ENCODE peak calls at places on chromosomes 11 and 22, in nine cellular contexts. N, G, K, C, Y, Z, M, S and L are unnamed samples.
A peak's percentile ranks its signal among the peaks of the same experiment; 100 is the strongest.

GRCh38 chr11:18056561-18057181 is 10.6 kb upstream of the TPH1 start:
- DNase-seq in Z (no peak), S (no peak), C (no peak), K (no peak), Y (no peak), M (no peak), G (no peak), N (no peak), L (no peak)

GRCh38 chr11:33195391-33196190 is 34.3 kb upstream of the CSTF3 start:
- DNase-seq in S (no peak), N (no peak), Y (peak; percentile 28), G (no peak), M (no peak), C (no peak), K (no peak), Z (no peak), L (no peak)

GRCh38 chr22:36351921-36352774 is 35.6 kb downstream of the MYH9 start:
- DNase-seq in Z (no peak), M (no peak), K (no peak), Y (peak; percentile 77), S (no peak), G (no peak), N (peak; percentile 69), C (no peak), L (no peak)

GRCh38 chr22:29079218-29079901 is 6.5 kb downstream of the KREMEN1 start:
- DNase-seq in C (no peak), M (peak; percentile 59), Y (no peak), Z (peak; percentile 95), G (no peak), K (no peak), N (peak; percentile 49), S (no peak), L (no peak)

GRCh38 chr11:27926981-27927481 is 180.9 kb downstream of the KIF18A start:
- DNase-seq in C (no peak), N (no peak), K (no peak), G (no peak), Z (no peak), Y (peak; percentile 78), M (peak; percentile 95), S (no peak), L (peak; percentile 82)

GRCh38 chr11:61037694-61038093 is 64.6 kb upstream of the CD5 start:
- DNase-seq in Z (no peak), Y (no peak), C (no peak), K (no peak), M (no peak), N (no peak), G (no peak), S (peak; percentile 67), L (no peak)

GRCh38 chr11:12200359-12201015 is 90.1 kb downstream of the MICAL2 start:
- DNase-seq in K (no peak), C (no peak), G (no peak), S (no peak), M (peak; percentile 97), Y (peak; percentile 68), Z (peak; percentile 95), N (peak; percentile 63), L (no peak)

GRCh38 chr11:87353904-87354303 is 316.2 kb downstream of the TMEM135 start:
- DNase-seq in M (no peak), Y (no peak), S (no peak), Z (no peak), C (no peak), G (no peak), N (no peak), K (no peak), L (no peak)

GRCh38 chr11:31295308-31295707 is 74.2 kb downstream of the DCDC1 start:
- DNase-seq in Z (no peak), C (no peak), K (no peak), M (no peak), S (no peak), Y (no peak), N (no peak), G (no peak), L (no peak)

GRCh38 chr11:111540114-111540920 is at the start of gene LAYN:
- DNase-seq in G (no peak), K (no peak), C (peak; percentile 55), Z (peak; percentile 49), Y (no peak), N (peak; percentile 51), S (peak; percentile 66), M (peak; percentile 72), L (peak; percentile 34)

GRCh38 chr11:102007567-102008437 is 39.4 kb upstream of the CFAP300 start:
- DNase-seq in Y (peak; percentile 73), S (no peak), G (peak; percentile 4), Z (peak; percentile 66), C (no peak), K (no peak), N (peak; percentile 42), M (peak; percentile 57), L (no peak)

GRCh38 chr11:121841487-121842167 is 274.4 kb downstream of the BLID start:
- DNase-seq in Y (peak; percentile 63), G (peak; percentile 71), C (no peak), N (no peak), S (no peak), M (peak; percentile 99), K (no peak), Z (peak; percentile 25), L (no peak)

GRCh38 chr11:87889126-87889525 is 286.1 kb downstream of the RAB38 start:
- DNase-seq in N (no peak), M (no peak), Y (no peak), K (no peak), S (no peak), Z (no peak), G (no peak), C (no peak), L (no peak)

GRCh38 chr11:67095214-67095507 is 23.9 kb upstream of the KDM2A start:
- DNase-seq in K (no peak), M (no peak), Z (no peak), Y (no peak), G (no peak), C (no peak), N (no peak), S (no peak), L (no peak)

GRCh38 chr22:46458525-46458924 is 78.9 kb downstream of the CELSR1 start:
- DNase-seq in M (no peak), Z (no peak), G (no peak), S (no peak), N (no peak), C (no peak), Y (no peak), K (no peak), L (no peak)

GRCh38 chr11:61467609-61468401 is 37.9 kb downstream of the SDHAF2 start:
- DNase-seq in Y (no peak), C (no peak), N (no peak), G (no peak), M (no peak), K (no peak), S (no peak), Z (no peak), L (no peak)

GRCh38 chr22:30308518-30309230 is 18.1 kb downstream of the TBC1D10A start:
- DNase-seq in M (peak; percentile 72), K (no peak), N (no peak), Z (no peak), G (no peak), Y (peak; percentile 60), C (no peak), S (no peak), L (no peak)

GRCh38 chr22:47389201-47389600 is 626.8 kb downstream of the TBC1D22A start:
- DNase-seq in M (no peak), C (no peak), G (no peak), K (no peak), S (peak; percentile 36), Z (no peak), Y (no peak), N (no peak), L (no peak)

GRCh38 chr11:122085712-122086111 is 30.3 kb downstream of the BLID start:
- DNase-seq in K (no peak), C (no peak), G (no peak), Y (no peak), M (no peak), N (no peak), S (no peak), Z (no peak), L (no peak)

GRCh38 chr11:125842319-125842948 is 9.3 kb downstream of the PATE4 start:
- DNase-seq in S (no peak), N (no peak), M (no peak), K (no peak), G (no peak), Y (no peak), C (no peak), Z (no peak), L (no peak)

GRCh38 chr22:40178417-40179409 is 988 bp downstream of the TNRC6B start:
- DNase-seq in Z (peak; percentile 39), N (peak; percentile 33), Y (peak; percentile 48), K (no peak), C (no peak), S (no peak), M (peak; percentile 55), G (no peak), L (no peak)

GRCh38 chr22:26701323-26701722 is 43.9 kb downstream of the MIAT start:
- DNase-seq in Y (no peak), Z (no peak), M (no peak), K (no peak), S (no peak), C (no peak), N (no peak), G (no peak), L (no peak)

GRCh38 chr11:91846664-91847063 is 378.0 kb upstream of the FAT3 start:
- DNase-seq in M (no peak), S (no peak), N (no peak), G (no peak), C (no peak), Y (no peak), Z (no peak), K (no peak), L (no peak)